ENCODE peak calls at places on chromosomes 16 and 17, in six cellular contexts. R is heart left ventricle, K is GM20000, U is prostate gland, F is fibroblast of pulmonary artery, M is foreskin fibroblast. C is an unnamed sample.
A peak's percentile ranks its signal among the peaks of the same experiment; 100 is the strongest.

GRCh38 chr17:81437221-81437651 is 42.0 kb downstream of the BAHCC1 start:
- DNase-seq in M (no peak), F (no peak), R (no peak), U (no peak), K (no peak), C (no peak)

GRCh38 chr17:49515196-49515770 is 20.2 kb downstream of the NGFR start:
- DNase-seq in R (peak; percentile 95), K (peak; percentile 92), F (peak; percentile 96), M (peak; percentile 97), U (peak; percentile 83), C (peak; percentile 95)

GRCh38 chr17:45429338-45430005 is 3.2 kb downstream of the ARHGAP27 start:
- DNase-seq in K (no peak), R (no peak), F (no peak), M (no peak), U (no peak), C (no peak)

GRCh38 chr17:78252701-78253635 is 21.5 kb downstream of the TMEM235 start:
- DNase-seq in M (no peak), R (no peak), F (no peak), K (no peak), U (no peak), C (no peak)

GRCh38 chr16:84237994-84238750 is 1.6 kb downstream of the KCNG4 start:
- DNase-seq in K (no peak), U (no peak), M (no peak), F (no peak), R (no peak), C (no peak)

GRCh38 chr17:40339068-40339699 is 25.4 kb downstream of the GJD3 start:
- DNase-seq in F (no peak), R (no peak), M (no peak), U (no peak), K (no peak), C (no peak)

GRCh38 chr16:12995721-12996372 is 94.4 kb downstream of the SHISA9 start:
- DNase-seq in K (no peak), F (no peak), U (no peak), R (no peak), M (no peak), C (no peak)

GRCh38 chr16:60741810-60742209 is 1294.4 kb downstream of the CDH8 start:
- DNase-seq in K (no peak), F (no peak), M (no peak), R (no peak), U (no peak), C (no peak)

GRCh38 chr16:54282202-54282922 is 4.2 kb downstream of the IRX3 start:
- DNase-seq in R (peak; percentile 65), K (peak; percentile 75), F (peak; percentile 37), U (peak; percentile 71), M (no peak), C (no peak)

GRCh38 chr17:80948961-80949450 is 42.6 kb upstream of the CHMP6 start:
- DNase-seq in F (no peak), R (peak; percentile 20), K (no peak), U (no peak), M (no peak), C (no peak)

GRCh38 chr16:88466175-88466862 is 13.2 kb downstream of the ZFPM1 start:
- DNase-seq in K (peak; percentile 79), F (no peak), R (no peak), M (no peak), U (no peak), C (no peak)

GRCh38 chr17:5615476-5615875 is 31.2 kb upstream of the NLRP1 start:
- DNase-seq in R (no peak), K (no peak), M (no peak), U (no peak), F (no peak), C (no peak)

GRCh38 chr16:68421076-68421475 is 27.2 kb downstream of the SMPD3 start:
- DNase-seq in R (no peak), U (no peak), K (no peak), F (no peak), M (no peak), C (no peak)

GRCh38 chr17:36069131-36069530 is 5.1 kb downstream of the CCL18 start:
- DNase-seq in U (no peak), M (no peak), K (no peak), R (no peak), F (no peak), C (no peak)

GRCh38 chr17:28734712-28735241 is 6.2 kb downstream of the NEK8 start:
- DNase-seq in M (no peak), U (no peak), R (peak; percentile 14), F (no peak), K (no peak), C (no peak)

GRCh38 chr16:69406780-69407331 is 17.6 kb upstream of the CYB5B start:
- DNase-seq in F (no peak), K (no peak), R (no peak), U (no peak), M (no peak), C (no peak)

GRCh38 chr16:25868041-25868600 is 176.4 kb downstream of the HS3ST4 start:
- DNase-seq in F (no peak), K (no peak), U (no peak), M (no peak), R (no peak), C (no peak)

GRCh38 chr16:56343661-56344517 is 81.5 kb downstream of the AMFR start:
- DNase-seq in F (no peak), M (no peak), R (no peak), K (no peak), U (no peak), C (no peak)

GRCh38 chr16:24624102-24624501 is 84.7 kb downstream of the RBBP6 start:
- DNase-seq in F (no peak), M (no peak), R (no peak), U (no peak), K (no peak), C (no peak)

GRCh38 chr17:46944931-46945330 is 22.0 kb downstream of the GOSR2 start:
- DNase-seq in F (no peak), R (no peak), K (no peak), M (no peak), U (no peak), C (no peak)

GRCh38 chr16:15574614-15574948 is 68.4 kb downstream of the MARF1 start:
- DNase-seq in U (no peak), K (no peak), R (no peak), M (no peak), F (no peak), C (no peak)

GRCh38 chr17:614637-615546 is 99.7 kb downstream of the VPS53 start:
- DNase-seq in K (no peak), R (no peak), M (peak; percentile 57), U (no peak), F (no peak), C (no peak)

GRCh38 chr16:907819-908218 is 63.0 kb downstream of the LMF1 start:
- DNase-seq in K (no peak), U (no peak), M (no peak), R (no peak), F (no peak), C (no peak)

GRCh38 chr17:79651751-79652150 is 40.9 kb upstream of the RBFOX3 start:
- DNase-seq in R (no peak), F (no peak), U (peak; percentile 2), K (no peak), M (no peak), C (peak; percentile 67)

GRCh38 chr16:88651276-88651988 is 579 bp upstream of the CYBA start:
- DNase-seq in U (no peak), K (peak; percentile 96), F (no peak), M (peak; percentile 25), R (peak; percentile 68), C (no peak)

GRCh38 chr17:14048169-14048568 is 21.1 kb upstream of the COX10 start:
- DNase-seq in U (no peak), M (no peak), F (no peak), K (no peak), R (no peak), C (no peak)

GRCh38 chr17:37131064-37131463 is 182.3 kb downstream of the AATF start:
- DNase-seq in U (no peak), F (peak; percentile 22), K (no peak), M (peak; percentile 37), R (no peak), C (no peak)

GRCh38 chr17:42118545-42118944 is 2.6 kb downstream of the KAT2A start:
- DNase-seq in M (no peak), K (peak; percentile 65), F (peak; percentile 50), U (no peak), R (no peak), C (no peak)

GRCh38 chr17:27817731-27818130 is 17.4 kb upstream of the NOS2 start:
- DNase-seq in U (no peak), K (no peak), R (no peak), F (peak; percentile 28), M (no peak), C (no peak)

GRCh38 chr17:33038740-33039139 is 47.1 kb downstream of the SPACA3 start:
- DNase-seq in M (no peak), F (peak; percentile 67), U (no peak), K (no peak), R (peak; percentile 35), C (peak; percentile 72)
- TF ChIP-seq CTCF in M (peak; percentile 55), F (peak; percentile 62), U (peak; percentile 47), K (peak; percentile 29), R (peak; percentile 49), C (peak; percentile 44)

GRCh38 chr17:7242717-7243576 is 698 bp upstream of the GABARAP start:
- DNase-seq in K (peak; percentile 91), M (peak; percentile 94), R (peak; percentile 97), F (peak; percentile 97), U (peak; percentile 95), C (peak; percentile 97)
- TF ChIP-seq CTCF in K (no peak), M (no peak), R (no peak), F (no peak), U (no peak), C (no peak)

DNA sequence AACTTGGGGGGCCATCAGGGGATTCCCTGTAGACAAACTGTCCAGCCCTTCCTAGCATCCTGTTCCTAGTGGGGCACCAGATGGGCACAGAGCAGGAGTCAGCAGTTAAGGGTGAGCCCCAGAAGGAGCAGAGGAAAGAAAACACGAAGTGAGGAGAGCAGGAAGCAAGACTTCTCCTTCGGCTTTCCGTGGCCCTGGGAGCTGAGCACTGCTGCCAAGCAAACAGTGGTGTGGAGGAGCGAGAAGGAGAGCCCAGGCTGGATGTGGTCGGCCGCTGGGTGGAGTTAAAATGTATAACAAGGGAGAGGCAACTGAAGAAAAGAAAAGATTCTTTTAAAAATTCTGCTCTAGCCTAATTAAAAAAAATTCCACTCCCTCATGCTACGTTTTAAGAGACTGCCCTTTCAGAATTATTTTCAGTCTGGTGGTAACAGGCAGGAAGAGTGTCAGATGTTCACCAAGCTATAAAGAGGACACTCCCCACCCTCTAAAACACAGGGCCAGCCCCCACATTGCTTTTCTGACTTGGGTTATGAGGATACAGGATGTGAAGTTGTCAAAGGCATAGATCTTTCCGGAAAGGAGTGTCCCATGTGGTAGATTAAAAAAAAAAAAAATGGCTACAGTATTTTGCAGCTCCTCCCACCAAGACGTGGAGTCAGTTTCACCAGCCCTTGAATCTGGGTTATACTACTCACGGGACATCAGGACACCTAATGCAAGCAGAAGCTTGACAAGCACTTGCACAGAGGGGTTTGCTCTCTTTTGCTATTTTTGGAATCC is 74.9 kb upstream of the ZFHX3 start:
- DNase-seq in M (no peak), U (no peak), K (peak; percentile 16), F (peak; percentile 64), R (peak; percentile 59), C (no peak)
- TF ChIP-seq CTCF in M (no peak), U (no peak), K (no peak), F (peak; percentile 14), R (no peak), C (no peak)

DNA sequence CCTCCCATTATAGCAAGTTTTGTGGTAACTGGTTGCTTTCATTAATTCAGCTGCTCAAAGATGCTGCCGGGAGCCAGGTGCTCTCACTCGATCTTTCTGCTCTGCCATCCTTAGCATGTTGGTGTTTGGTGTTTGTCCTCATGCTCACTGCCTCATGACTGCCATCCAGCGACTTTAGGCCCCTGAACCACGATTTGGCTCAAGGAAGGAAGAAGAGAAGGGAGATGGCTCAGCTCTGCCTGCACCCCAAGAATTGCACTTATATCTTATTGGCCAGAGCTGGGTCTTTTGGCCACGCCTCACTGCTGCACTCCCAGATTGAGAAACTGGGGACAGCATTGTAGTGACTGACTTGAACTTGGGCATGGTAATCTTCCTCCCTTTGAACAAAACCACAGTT is 52.7 kb downstream of the ARSG start:
- DNase-seq in F (no peak), R (no peak), K (no peak), M (no peak), U (no peak), C (no peak)
- TF ChIP-seq CTCF in F (no peak), R (no peak), K (no peak), M (no peak), U (no peak), C (no peak)

C was measured in osteocyte.